ENCODE peak calls at places on chromosome 21, in seven cellular contexts. W is pancreas, A is HFF-Myc, X is astrocyte, C is cardiac muscle cell, M is left ventricle myocardium inferior, I is MCF 10A. Z is an unnamed sample.

GRCh38 chr21:18244721-18245486 is at the start of gene CHODL:
- DNase-seq in X (no peak), M (peak), A (no peak), C (no peak), I (no peak), W (no peak), Z (no peak)

GRCh38 chr21:32728455-32729237 is 833 bp upstream of the SYNJ1 start:
- DNase-seq in W (no peak), X (no peak), M (no peak), I (no peak), C (no peak), A (no peak), Z (no peak)

GRCh38 chr21:37758997-37759396 is 157.3 kb downstream of the KCNJ6 start:
- DNase-seq in C (peak), W (peak), X (peak), A (no peak), I (peak), M (no peak), Z (peak)

GRCh38 chr21:42411197-42411869 is 7.6 kb downstream of the UBASH3A start:
- DNase-seq in I (no peak), W (no peak), A (no peak), M (no peak), X (no peak), C (no peak), Z (no peak)

GRCh38 chr21:42009018-42009830 is 936 bp downstream of the ZBTB21 start:
- DNase-seq in W (peak), A (no peak), I (peak), X (peak), M (peak), C (peak), Z (peak)

GRCh38 chr21:18529253-18529652 is 125.7 kb upstream of the TMPRSS15 start:
- DNase-seq in X (peak), A (no peak), W (no peak), I (peak), C (peak), M (no peak), Z (no peak)

GRCh38 chr21:42566524-42567180 is 53.0 kb downstream of the SLC37A1 start:
- DNase-seq in M (no peak), X (no peak), A (no peak), W (no peak), C (no peak), I (no peak), Z (no peak)

GRCh38 chr21:26389971-26390641 is 183.0 kb downstream of the CYYR1 start:
- DNase-seq in X (peak), W (no peak), M (no peak), A (peak), I (peak), C (peak), Z (no peak)

GRCh38 chr21:46457801-46458314 is 833 bp upstream of the DIP2A start:
- DNase-seq in W (no peak), I (peak), A (no peak), X (peak), C (peak), M (peak), Z (peak)

GRCh38 chr21:36647279-36648093 is 51.4 kb upstream of the SIM2 start:
- DNase-seq in W (no peak), I (peak), M (no peak), C (peak), X (peak), A (no peak), Z (no peak)

GRCh38 chr21:44695641-44696040 is 1.3 kb upstream of the KRTAP10-12 start:
- DNase-seq in M (no peak), I (no peak), C (no peak), A (no peak), W (no peak), X (no peak), Z (no peak)

GRCh38 chr21:20999567-21000169 is 1.5 kb downstream of the NCAM2 start:
- DNase-seq in I (peak), C (peak), M (no peak), A (peak), X (peak), W (peak), Z (no peak)

GRCh38 chr21:15140321-15141019 is 75.7 kb upstream of the NRIP1 start:
- DNase-seq in X (no peak), M (no peak), W (peak), I (no peak), C (peak), A (no peak), Z (no peak)

GRCh38 chr21:17613242-17613676 is 558 bp upstream of the BTG3 start:
- DNase-seq in A (no peak), C (peak), M (no peak), X (no peak), I (no peak), W (peak), Z (peak)

GRCh38 chr21:16536661-16537359 is 807.0 kb downstream of the USP25 start:
- DNase-seq in I (peak), X (peak), M (no peak), C (peak), A (no peak), W (no peak), Z (no peak)

GRCh38 chr21:46035809-46036695 is 54.5 kb downstream of the COL6A1 start:
- DNase-seq in X (peak), I (no peak), A (peak), C (peak), M (peak), W (no peak), Z (no peak)

GRCh38 chr21:44822484-44823178 is 4.8 kb upstream of the SUMO3 start:
- DNase-seq in X (no peak), A (no peak), C (no peak), I (no peak), M (no peak), W (no peak), Z (no peak)

GRCh38 chr21:42649122-42650032 is 4.0 kb upstream of the PDE9A start:
- DNase-seq in M (peak), I (no peak), A (no peak), X (no peak), C (no peak), W (no peak), Z (no peak)

GRCh38 chr21:27248791-27249190 is 281.9 kb upstream of the ADAMTS5 start:
- DNase-seq in W (no peak), C (no peak), A (no peak), X (no peak), M (no peak), I (no peak), Z (no peak)

GRCh38 chr21:37146320-37147225 is 73.5 kb downstream of the TTC3 start:
- DNase-seq in X (peak), I (no peak), M (no peak), C (peak), A (no peak), W (no peak), Z (no peak)

GRCh38 chr21:27802816-27803475 is 836.1 kb upstream of the ADAMTS5 start:
- DNase-seq in C (peak), M (no peak), W (peak), X (no peak), I (peak), A (no peak), Z (peak)

GRCh38 chr21:46414965-46415275 is 43.8 kb upstream of the DIP2A start:
- DNase-seq in A (no peak), I (no peak), X (no peak), W (no peak), M (no peak), C (no peak), Z (no peak)

GRCh38 chr21:36718951-36719501 is 20.1 kb downstream of the SIM2 start:
- DNase-seq in M (no peak), A (no peak), W (no peak), C (no peak), X (no peak), I (peak), Z (no peak)

GRCh38 chr21:34075760-34076159 is 2.4 kb downstream of the MRPS6 start:
- DNase-seq in M (no peak), X (no peak), W (no peak), A (no peak), I (peak), C (no peak), Z (no peak)

GRCh38 chr21:41897690-41898089 is 18.5 kb upstream of the PRDM15 start:
- DNase-seq in X (no peak), C (no peak), M (no peak), W (no peak), A (no peak), I (no peak), Z (no peak)

GRCh38 chr21:37574316-37574715 is 207.7 kb downstream of the DYRK1A start:
- DNase-seq in I (no peak), A (no peak), W (no peak), C (no peak), X (no peak), M (no peak), Z (no peak)

GRCh38 chr21:33266050-33266783 is at the start of gene IL10RB:
- DNase-seq in X (peak), C (peak), I (peak), W (peak), M (peak), A (no peak), Z (peak)

GRCh38 chr21:44724926-44725325 is 13.6 kb upstream of the TSPEAR start:
- DNase-seq in A (no peak), W (no peak), I (no peak), M (no peak), C (no peak), X (no peak), Z (no peak)

GRCh38 chr21:42186591-42186990 is 32.3 kb upstream of the ABCG1 start:
- DNase-seq in I (no peak), C (no peak), W (no peak), A (no peak), M (no peak), X (no peak), Z (no peak)

GRCh38 chr21:25569084-25569483 is 38.2 kb downstream of the MRPL39 start:
- DNase-seq in A (no peak), W (no peak), I (no peak), C (no peak), M (no peak), X (peak), Z (no peak)

GRCh38 chr21:45405819-45406762 is 1.1 kb downstream of the COL18A1 start:
- DNase-seq in C (no peak), I (no peak), W (peak), M (peak), A (no peak), X (peak), Z (no peak)

GRCh38 chr21:45866473-45867010 is 115.0 kb upstream of the COL6A1 start:
- DNase-seq in X (no peak), A (no peak), I (no peak), M (no peak), W (no peak), C (no peak), Z (no peak)

GRCh38 chr21:40685121-40685630 is 161.8 kb downstream of the DSCAM start:
- DNase-seq in M (peak), X (no peak), C (no peak), A (no peak), I (no peak), W (no peak), Z (no peak)

GRCh38 chr21:40683349-40683748 is 163.6 kb downstream of the DSCAM start:
- DNase-seq in I (no peak), A (no peak), W (no peak), X (no peak), C (no peak), M (no peak), Z (no peak)

GRCh38 chr21:40680311-40680710 is 166.6 kb downstream of the DSCAM start:
- DNase-seq in C (no peak), W (no peak), M (no peak), A (no peak), X (no peak), I (no peak), Z (no peak)

GRCh38 chr21:40678681-40679284 is 168.2 kb downstream of the DSCAM start:
- DNase-seq in A (no peak), I (no peak), W (no peak), C (no peak), M (no peak), X (no peak), Z (no peak)

DNA sequence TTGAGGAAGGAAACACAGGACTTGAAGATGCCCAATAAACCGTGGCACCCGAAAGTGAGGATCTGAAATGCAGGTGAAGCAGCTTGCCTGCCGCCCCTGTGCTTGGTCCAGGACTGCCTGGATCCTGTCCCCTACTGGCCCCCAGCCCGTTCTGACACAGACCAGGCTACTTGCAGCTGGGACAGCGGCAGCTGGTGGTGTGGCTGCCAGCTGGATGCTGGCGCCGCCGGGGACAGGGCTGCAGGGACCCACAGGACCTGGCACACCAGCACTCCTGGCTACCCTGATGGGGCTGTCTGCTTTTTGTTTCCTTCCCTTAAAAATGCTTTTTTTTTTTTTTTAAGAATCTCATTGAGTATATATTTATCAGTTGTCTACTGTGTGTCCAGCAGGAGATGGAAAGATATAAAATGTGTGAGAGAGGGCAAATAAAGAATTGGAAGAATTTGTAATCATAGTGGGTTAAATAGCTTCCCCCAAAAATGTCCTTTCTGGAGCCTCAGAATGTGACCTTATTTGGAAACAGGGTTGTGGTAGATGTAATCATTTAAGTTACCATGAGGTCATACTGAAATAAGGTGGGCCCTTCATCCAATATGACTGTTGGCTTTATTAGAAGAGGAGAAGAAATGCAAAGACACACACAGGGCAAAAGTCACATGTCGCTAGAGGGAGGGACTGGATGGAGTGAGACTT is 165.6 kb downstream of the DSCAM start:
- DNase-seq in C (no peak), A (no peak), I (no peak), X (no peak), M (peak), W (no peak), Z (no peak)
- TF ChIP-seq CTCF in C (no peak), A (no peak), I (no peak), X (no peak), M (no peak), W (no peak), Z (no peak)

DNA sequence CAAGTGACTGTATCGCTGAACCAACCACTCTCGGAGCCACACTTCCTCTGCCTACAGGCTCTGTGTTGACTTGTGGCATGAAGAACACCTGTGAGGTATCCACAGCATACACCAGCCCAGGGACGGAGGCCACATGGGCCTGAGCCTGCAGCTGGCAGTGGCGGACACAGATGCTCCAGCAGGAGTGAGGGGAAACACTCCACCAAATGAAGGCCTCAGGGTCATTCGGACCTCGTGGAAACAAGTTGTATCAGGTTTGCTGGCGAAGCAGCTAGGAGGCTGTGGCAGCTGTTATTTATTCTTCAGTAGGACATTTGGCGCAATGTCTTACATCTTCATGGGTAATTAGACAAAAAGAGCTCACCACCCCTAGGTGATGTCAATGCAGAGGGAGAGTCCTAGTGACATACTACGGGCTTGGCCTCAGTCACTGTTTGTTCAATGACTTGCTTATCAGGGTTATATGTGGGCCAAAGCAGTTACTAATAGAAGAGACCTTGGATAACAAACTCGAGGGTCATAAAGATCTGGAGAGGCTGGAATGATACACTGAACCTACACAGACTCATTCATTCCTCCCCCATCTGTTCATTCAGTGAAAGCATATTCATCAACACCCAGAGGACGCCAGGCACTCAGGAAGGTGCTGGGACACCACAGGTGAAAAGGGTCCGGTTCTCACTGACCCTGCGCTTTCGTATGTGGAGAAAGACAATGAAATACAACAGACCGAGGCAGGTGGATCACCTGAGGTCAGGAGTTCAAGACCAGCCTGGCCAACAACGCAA is 11.6 kb upstream of the ETS2 start:
- DNase-seq in X (no peak), C (no peak), A (no peak), W (peak), M (no peak), I (no peak), Z (no peak)
- TF ChIP-seq CTCF in X (no peak), C (no peak), A (no peak), W (no peak), M (no peak), I (no peak), Z (no peak)

DNA sequence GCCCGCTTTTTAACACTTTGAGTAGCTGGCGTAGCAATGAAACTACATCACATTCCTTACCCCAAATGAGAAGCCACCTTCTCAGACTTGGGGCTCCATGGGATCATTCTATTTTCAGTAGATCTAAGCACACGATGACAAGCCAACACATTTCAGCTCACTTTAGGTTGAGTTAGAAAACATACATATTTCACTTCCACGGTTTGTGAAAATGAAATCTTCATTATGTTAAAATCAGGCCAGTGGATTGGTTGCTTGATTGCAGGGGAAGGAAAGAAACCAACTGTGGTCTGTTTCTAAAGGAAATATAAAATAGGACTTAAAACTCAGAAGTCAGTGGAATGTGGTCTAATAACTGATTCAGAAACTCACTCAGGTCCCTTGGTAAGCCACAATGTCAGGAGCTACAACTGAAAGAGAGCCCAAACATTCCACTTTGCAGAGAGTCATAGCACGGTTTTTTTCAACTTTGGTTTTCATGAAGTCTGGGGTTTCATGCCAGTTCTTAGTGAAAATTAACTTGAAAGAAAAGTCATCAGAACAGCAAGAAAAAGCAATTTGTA is 82.3 kb upstream of the TIAM1 start:
- DNase-seq in A (no peak), X (peak), M (no peak), C (no peak), W (no peak), I (no peak), Z (no peak)
- TF ChIP-seq CTCF in A (no peak), X (no peak), M (no peak), C (no peak), W (no peak), I (no peak), Z (no peak)

DNA sequence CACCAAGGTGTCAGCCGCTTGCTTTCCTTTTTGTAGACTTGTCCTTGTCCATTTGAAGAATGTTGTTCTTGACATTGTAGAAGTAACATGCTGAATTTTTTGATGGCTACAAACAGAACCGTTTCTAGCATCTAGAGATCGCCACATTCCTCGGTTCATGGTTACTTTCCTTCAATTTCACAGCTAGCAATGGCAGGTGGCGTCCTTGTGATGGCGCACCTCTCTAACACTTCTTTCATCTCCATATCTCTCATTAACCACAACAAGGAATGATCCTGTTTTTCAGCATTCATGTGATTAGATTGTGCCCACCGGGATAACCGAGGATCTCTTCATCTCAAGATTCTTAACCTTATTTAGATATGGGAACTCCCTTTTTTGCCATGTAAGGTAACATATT is 2129.8 kb downstream of the NCAM2 start:
- DNase-seq in M (no peak), X (no peak), C (no peak), I (no peak), A (no peak), W (no peak), Z (no peak)
- TF ChIP-seq CTCF in M (no peak), X (no peak), C (no peak), I (no peak), A (no peak), W (no peak), Z (no peak)

GRCh38 chr21:39601194-39601940 is 11.4 kb upstream of the B3GALT5 start:
- DNase-seq in M (no peak), C (no peak), W (no peak), X (peak), I (no peak), A (no peak), Z (no peak)

GRCh38 chr21:39599191-39599966 is 13.4 kb upstream of the B3GALT5 start:
- DNase-seq in A (no peak), C (no peak), M (no peak), W (no peak), I (no peak), X (no peak), Z (no peak)

GRCh38 chr21:39602076-39602689 is 10.6 kb upstream of the B3GALT5 start:
- DNase-seq in A (no peak), M (no peak), C (no peak), W (no peak), I (no peak), X (no peak), Z (no peak)

GRCh38 chr21:39604951-39605350 is 7.8 kb upstream of the B3GALT5 start:
- DNase-seq in A (no peak), I (no peak), C (no peak), M (no peak), X (no peak), W (no peak), Z (no peak)

GRCh38 chr21:39602793-39603192 is 9.9 kb upstream of the B3GALT5 start:
- DNase-seq in W (no peak), I (no peak), A (no peak), C (no peak), X (no peak), M (no peak), Z (no peak)
- TF ChIP-seq CTCF in W (no peak), I (no peak), A (no peak), C (no peak), X (no peak), M (no peak), Z (no peak)